ENCODE peak calls at places on chromosome 11, in seven cellular contexts. X is GM12891, K is SK-N-SH, B is H1, L is K562, W is HepG2, U is GM12878. Y is an unnamed sample.

GRCh38 chr11:8577791-8578581 is 16.0 kb downstream of the STK33 start:
- DNase-seq in L (no peak), U (no peak), B (no peak), W (no peak), X (no peak), K (no peak), Y (no peak)

GRCh38 chr11:69437876-69438205 is 43.6 kb upstream of the LINC01488 start:
- DNase-seq in B (no peak), W (no peak), X (no peak), L (no peak), U (no peak), K (no peak), Y (no peak)

GRCh38 chr11:88103337-88104206 is 71.7 kb downstream of the RAB38 start:
- DNase-seq in W (peak; percentile 52), L (peak; percentile 73), X (peak; percentile 4), U (peak; percentile 53), B (peak; percentile 65), K (peak; percentile 15), Y (peak; percentile 5)

GRCh38 chr11:70191495-70192140 is 11.5 kb upstream of the FADD start:
- DNase-seq in B (peak; percentile 97), X (peak; percentile 70), W (peak; percentile 52), K (peak; percentile 88), L (peak; percentile 79), U (no peak), Y (peak; percentile 59)

GRCh38 chr11:7637447-7638157 is 35.7 kb downstream of the CYB5R2 start:
- DNase-seq in B (no peak), L (no peak), U (no peak), W (no peak), K (no peak), X (no peak), Y (no peak)

GRCh38 chr11:93921695-93922468 is 71.5 kb upstream of the VSTM5 start:
- DNase-seq in B (peak; percentile 71), K (peak; percentile 58), L (peak; percentile 75), U (peak; percentile 4), X (peak; percentile 31), W (peak; percentile 56), Y (peak; percentile 11)

GRCh38 chr11:11750479-11750878 is 91.3 kb upstream of the USP47 start:
- DNase-seq in W (no peak), L (no peak), U (no peak), B (no peak), K (no peak), X (no peak), Y (no peak)

GRCh38 chr11:125141686-125142535 is 22.6 kb upstream of the PKNOX2 start:
- DNase-seq in K (peak; percentile 87), U (no peak), X (peak; percentile 60), L (peak; percentile 56), B (peak; percentile 97), W (no peak), Y (peak; percentile 52)

GRCh38 chr11:109423114-109423859 is 1.3 kb downstream of the C11orf87 start:
- DNase-seq in L (no peak), X (no peak), W (no peak), B (peak; percentile 61), K (peak; percentile 70), U (no peak), Y (no peak)

GRCh38 chr11:84922212-84922805 is 704.8 kb downstream of the DLG2 start:
- DNase-seq in L (no peak), U (no peak), K (no peak), X (no peak), W (no peak), B (no peak), Y (no peak)
- TF ChIP-seq TAF1 in L (no peak), U (no peak), K (no peak), X (no peak), W (no peak), B (no peak), Y (no peak)

GRCh38 chr11:44310198-44310455 is 188 bp upstream of the ALX4 start:
- DNase-seq in K (no peak), L (no peak), W (no peak), X (no peak), U (no peak), B (no peak), Y (no peak)

GRCh38 chr11:44307340-44308099 is 2.4 kb downstream of the ALX4 start:
- DNase-seq in X (no peak), W (no peak), L (no peak), B (no peak), U (no peak), K (no peak), Y (no peak)

GRCh38 chr11:44309483-44310197 is at the start of gene ALX4:
- DNase-seq in B (peak; percentile 77), W (no peak), K (peak; percentile 74), U (no peak), X (no peak), L (peak; percentile 79), Y (no peak)

GRCh38 chr11:44308256-44308922 is 1.6 kb downstream of the ALX4 start:
- DNase-seq in X (no peak), U (no peak), B (peak; percentile 59), K (no peak), W (no peak), L (no peak), Y (no peak)

DNA sequence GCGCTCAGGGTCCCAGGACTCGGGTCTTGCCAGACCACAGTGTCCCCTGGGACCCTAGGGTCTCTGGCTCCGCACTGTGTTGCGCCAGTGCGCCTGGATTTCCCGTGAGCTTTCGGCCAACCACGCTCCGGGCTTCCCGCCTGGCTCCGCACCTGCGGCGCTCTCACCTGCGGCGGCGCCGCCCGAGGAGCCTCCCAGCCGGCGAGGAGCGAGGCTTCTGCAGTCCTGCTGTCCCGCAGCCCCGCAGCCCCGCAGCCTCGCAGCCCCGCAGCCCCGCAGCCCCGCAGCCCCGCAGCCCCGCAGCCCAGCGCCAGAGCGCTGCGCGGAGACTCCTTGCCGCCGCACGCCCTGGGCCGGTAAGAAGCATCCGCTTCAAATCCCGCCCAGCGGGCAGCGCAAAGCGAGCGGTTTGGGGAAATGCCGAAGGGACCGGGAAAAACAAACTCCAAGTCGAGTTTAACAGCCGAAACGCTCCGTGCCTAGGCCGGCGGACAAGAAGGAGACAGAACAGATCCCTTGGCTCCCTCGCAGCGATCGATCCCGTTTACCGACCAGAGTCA is 936 bp downstream of the ALX4 start:
- DNase-seq in L (no peak), B (no peak), K (no peak), U (no peak), W (no peak), X (no peak), Y (no peak)
- TF ChIP-seq POLR2AphosphoS5 in L (no peak), B (no peak), K (no peak), U (no peak), W (no peak), X (no peak), Y (no peak)

GRCh38 chr11:130947058-130947457 is 30.8 kb upstream of the SNX19 start:
- DNase-seq in X (no peak), U (no peak), B (no peak), W (no peak), K (no peak), L (no peak), Y (no peak)

GRCh38 chr11:130947481-130947880 is 31.2 kb upstream of the SNX19 start:
- DNase-seq in W (no peak), X (no peak), L (no peak), U (no peak), B (no peak), K (no peak), Y (no peak)

GRCh38 chr11:130945945-130946344 is 29.7 kb upstream of the SNX19 start:
- DNase-seq in W (no peak), B (no peak), X (no peak), L (no peak), U (no peak), K (no peak), Y (no peak)

GRCh38 chr11:130947889-130948288 is 31.6 kb upstream of the SNX19 start:
- DNase-seq in K (no peak), B (no peak), X (no peak), U (no peak), W (no peak), L (no peak), Y (no peak)
- TF ChIP-seq TAF1 in K (no peak), B (no peak), X (no peak), U (no peak), W (no peak), L (no peak), Y (no peak)

GRCh38 chr11:64742940-64743590 is 877 bp downstream of the RASGRP2 start:
- DNase-seq in W (no peak), L (peak; percentile 80), B (peak; percentile 94), X (peak; percentile 96), U (no peak), K (peak; percentile 93), Y (peak; percentile 96)
- TF ChIP-seq POLR2AphosphoS5 in W (no peak), L (no peak), B (no peak), X (no peak), U (no peak), K (no peak), Y (no peak)

GRCh38 chr11:134040386-134041297 is 28.2 kb upstream of the JAM3 start:
- DNase-seq in W (no peak), L (no peak), B (no peak), K (no peak), X (no peak), U (no peak), Y (no peak)
- TF ChIP-seq TAF1 in W (no peak), L (no peak), B (no peak), K (no peak), X (no peak), U (no peak), Y (no peak)

GRCh38 chr11:20638074-20638473 is 31.3 kb upstream of the NELL1 start:
- DNase-seq in K (no peak), U (no peak), L (no peak), X (no peak), W (no peak), B (no peak), Y (no peak)

GRCh38 chr11:20632169-20632532 is 32.7 kb downstream of the SLC6A5 start:
- DNase-seq in L (no peak), K (no peak), W (no peak), X (no peak), B (no peak), U (no peak), Y (no peak)

GRCh38 chr11:20634044-20634443 is 34.6 kb downstream of the SLC6A5 start:
- DNase-seq in U (no peak), L (peak; percentile 20), X (no peak), K (no peak), B (no peak), W (no peak), Y (no peak)

GRCh38 chr11:20631525-20632168 is 32.2 kb downstream of the SLC6A5 start:
- DNase-seq in K (no peak), X (no peak), W (no peak), B (no peak), L (no peak), U (no peak), Y (no peak)

DNA sequence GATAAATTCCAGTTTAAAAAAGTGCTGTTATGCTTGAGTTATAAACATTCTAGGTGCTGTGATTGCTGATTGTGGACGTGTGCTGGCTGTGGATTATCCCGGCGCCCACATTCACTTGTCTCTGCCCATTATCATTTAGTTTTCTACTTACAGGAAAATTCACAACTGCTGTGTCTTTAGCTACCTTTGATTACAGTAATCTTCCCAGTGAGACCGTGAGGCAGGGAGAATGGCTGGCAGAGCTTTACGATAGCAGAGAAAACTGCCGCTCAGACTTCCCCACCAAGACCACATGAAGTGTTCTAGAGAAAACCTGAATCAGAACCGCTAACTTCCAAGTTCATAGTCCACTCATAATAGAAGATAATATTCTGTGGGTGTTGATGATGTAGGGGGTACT is 34.6 kb upstream of the NELL1 start:
- DNase-seq in K (no peak), U (no peak), W (no peak), X (no peak), B (no peak), L (no peak), Y (no peak)
- TF ChIP-seq POLR2AphosphoS5 in K (no peak), U (no peak), W (no peak), X (no peak), B (no peak), L (no peak), Y (no peak)

GRCh38 chr11:128207861-128208321 is 379.5 kb downstream of the ETS1 start:
- DNase-seq in X (no peak), B (no peak), U (no peak), K (no peak), W (no peak), L (no peak), Y (no peak)
- TF ChIP-seq TAF1 in X (no peak), B (no peak), U (no peak), K (no peak), W (no peak), L (no peak), Y (no peak)

Y was measured in GM12892.